ENCODE peak calls at places on chromosomes 7 and 10, in nine cellular contexts. One of them, this sample, is unnamed.

GRCh38 chr7:41785265-41785664 is 82.4 kb upstream of the INHBA start:
- DNase-seq in dorsolateral prefrontal cortex: no peak
- DNase-seq in AG04450: no peak
- DNase-seq in cardiac muscle cell: peak
- DNase-seq in sigmoid colon: no peak
- DNase-seq in mesendoderm: no peak
- DNase-seq in naive thymus-derived CD4-positive, alpha-beta T cell: no peak
- DNase-seq in prostate gland: no peak
- DNase-seq in kidney: no peak
- DNase-seq in this sample: no peak

GRCh38 chr10:4543943-4544540 is 282.0 kb upstream of the AKR1E2 start:
- DNase-seq in prostate gland: no peak
- DNase-seq in kidney: no peak
- DNase-seq in sigmoid colon: no peak
- DNase-seq in naive thymus-derived CD4-positive, alpha-beta T cell: no peak
- DNase-seq in dorsolateral prefrontal cortex: no peak
- DNase-seq in AG04450: no peak
- DNase-seq in cardiac muscle cell: no peak
- DNase-seq in mesendoderm: no peak
- DNase-seq in this sample: no peak

GRCh38 chr7:74372511-74373111 is 81.1 kb upstream of the GTF2IRD1 start:
- DNase-seq in dorsolateral prefrontal cortex: peak
- DNase-seq in mesendoderm: peak
- DNase-seq in AG04450: no peak
- DNase-seq in cardiac muscle cell: no peak
- DNase-seq in kidney: peak
- DNase-seq in naive thymus-derived CD4-positive, alpha-beta T cell: no peak
- DNase-seq in prostate gland: no peak
- DNase-seq in sigmoid colon: peak
- DNase-seq in this sample: no peak

GRCh38 chr7:108340856-108341411 is 115.3 kb downstream of the NRCAM start:
- DNase-seq in cardiac muscle cell: no peak
- DNase-seq in mesendoderm: no peak
- DNase-seq in AG04450: no peak
- DNase-seq in sigmoid colon: no peak
- DNase-seq in dorsolateral prefrontal cortex: no peak
- DNase-seq in kidney: no peak
- DNase-seq in prostate gland: peak
- DNase-seq in naive thymus-derived CD4-positive, alpha-beta T cell: no peak
- DNase-seq in this sample: no peak

GRCh38 chr7:44633254-44634186 is 27.1 kb downstream of the OGDH start:
- DNase-seq in dorsolateral prefrontal cortex: no peak
- DNase-seq in AG04450: peak
- DNase-seq in naive thymus-derived CD4-positive, alpha-beta T cell: peak
- DNase-seq in sigmoid colon: peak
- DNase-seq in cardiac muscle cell: no peak
- DNase-seq in kidney: no peak
- DNase-seq in prostate gland: peak
- DNase-seq in mesendoderm: no peak
- DNase-seq in this sample: peak

GRCh38 chr10:32692174-32692573 is 246.2 kb downstream of the CCDC7 start:
- DNase-seq in naive thymus-derived CD4-positive, alpha-beta T cell: no peak
- DNase-seq in dorsolateral prefrontal cortex: no peak
- DNase-seq in sigmoid colon: no peak
- DNase-seq in mesendoderm: no peak
- DNase-seq in AG04450: peak
- DNase-seq in kidney: no peak
- DNase-seq in prostate gland: no peak
- DNase-seq in cardiac muscle cell: no peak
- DNase-seq in this sample: no peak

GRCh38 chr10:85284778-85285397 is 956.5 kb downstream of the CCSER2 start:
- DNase-seq in sigmoid colon: no peak
- DNase-seq in naive thymus-derived CD4-positive, alpha-beta T cell: no peak
- DNase-seq in cardiac muscle cell: no peak
- DNase-seq in AG04450: no peak
- DNase-seq in kidney: no peak
- DNase-seq in mesendoderm: no peak
- DNase-seq in dorsolateral prefrontal cortex: no peak
- DNase-seq in prostate gland: no peak
- DNase-seq in this sample: no peak

GRCh38 chr7:150966002-150966401 is 12.1 kb downstream of the KCNH2 start:
- DNase-seq in cardiac muscle cell: peak
- DNase-seq in dorsolateral prefrontal cortex: no peak
- DNase-seq in kidney: no peak
- DNase-seq in mesendoderm: peak
- DNase-seq in sigmoid colon: no peak
- DNase-seq in naive thymus-derived CD4-positive, alpha-beta T cell: no peak
- DNase-seq in AG04450: no peak
- DNase-seq in prostate gland: no peak
- DNase-seq in this sample: no peak

GRCh38 chr7:151852486-151853396 is 24.2 kb downstream of the PRKAG2 start:
- DNase-seq in dorsolateral prefrontal cortex: no peak
- DNase-seq in mesendoderm: no peak
- DNase-seq in cardiac muscle cell: no peak
- DNase-seq in kidney: peak
- DNase-seq in prostate gland: no peak
- DNase-seq in naive thymus-derived CD4-positive, alpha-beta T cell: no peak
- DNase-seq in AG04450: no peak
- DNase-seq in sigmoid colon: no peak
- DNase-seq in this sample: no peak

GRCh38 chr10:24430591-24430990 is 221.7 kb downstream of the KIAA1217 start:
- DNase-seq in cardiac muscle cell: no peak
- DNase-seq in dorsolateral prefrontal cortex: no peak
- DNase-seq in kidney: no peak
- DNase-seq in prostate gland: no peak
- DNase-seq in sigmoid colon: no peak
- DNase-seq in naive thymus-derived CD4-positive, alpha-beta T cell: no peak
- DNase-seq in mesendoderm: no peak
- DNase-seq in AG04450: no peak
- DNase-seq in this sample: no peak

GRCh38 chr10:58438340-58438739 is 53.1 kb downstream of the TFAM start:
- DNase-seq in cardiac muscle cell: no peak
- DNase-seq in kidney: no peak
- DNase-seq in AG04450: no peak
- DNase-seq in prostate gland: no peak
- DNase-seq in dorsolateral prefrontal cortex: no peak
- DNase-seq in naive thymus-derived CD4-positive, alpha-beta T cell: no peak
- DNase-seq in sigmoid colon: no peak
- DNase-seq in mesendoderm: no peak
- DNase-seq in this sample: no peak

GRCh38 chr10:97974108-97974507 is 56.3 kb downstream of the CRTAC1 start:
- DNase-seq in kidney: no peak
- DNase-seq in dorsolateral prefrontal cortex: peak
- DNase-seq in mesendoderm: peak
- DNase-seq in sigmoid colon: no peak
- DNase-seq in cardiac muscle cell: no peak
- DNase-seq in AG04450: no peak
- DNase-seq in prostate gland: no peak
- DNase-seq in naive thymus-derived CD4-positive, alpha-beta T cell: no peak
- DNase-seq in this sample: no peak

GRCh38 chr7:112205348-112206237 is 606 bp downstream of the DOCK4 start:
- DNase-seq in naive thymus-derived CD4-positive, alpha-beta T cell: peak
- DNase-seq in kidney: peak
- DNase-seq in prostate gland: peak
- DNase-seq in AG04450: peak
- DNase-seq in cardiac muscle cell: peak
- DNase-seq in mesendoderm: peak
- DNase-seq in dorsolateral prefrontal cortex: peak
- DNase-seq in sigmoid colon: peak
- DNase-seq in this sample: peak

GRCh38 chr10:127989481-127989964 is 82.6 kb downstream of the PTPRE start:
- DNase-seq in dorsolateral prefrontal cortex: no peak
- DNase-seq in mesendoderm: no peak
- DNase-seq in sigmoid colon: peak
- DNase-seq in AG04450: no peak
- DNase-seq in cardiac muscle cell: no peak
- DNase-seq in naive thymus-derived CD4-positive, alpha-beta T cell: no peak
- DNase-seq in kidney: no peak
- DNase-seq in prostate gland: no peak
- DNase-seq in this sample: no peak

GRCh38 chr10:92567952-92568600 is 5.8 kb downstream of the IDE start:
- DNase-seq in AG04450: no peak
- DNase-seq in cardiac muscle cell: no peak
- DNase-seq in mesendoderm: peak
- DNase-seq in dorsolateral prefrontal cortex: no peak
- DNase-seq in kidney: no peak
- DNase-seq in sigmoid colon: no peak
- DNase-seq in prostate gland: no peak
- DNase-seq in naive thymus-derived CD4-positive, alpha-beta T cell: no peak
- DNase-seq in this sample: no peak

GRCh38 chr10:104931723-104932122 is 290.6 kb downstream of the SORCS3 start:
- DNase-seq in AG04450: no peak
- DNase-seq in naive thymus-derived CD4-positive, alpha-beta T cell: no peak
- DNase-seq in sigmoid colon: no peak
- DNase-seq in cardiac muscle cell: no peak
- DNase-seq in mesendoderm: no peak
- DNase-seq in prostate gland: no peak
- DNase-seq in kidney: no peak
- DNase-seq in dorsolateral prefrontal cortex: no peak
- DNase-seq in this sample: no peak

GRCh38 chr10:22713853-22714523 is 390 bp downstream of the PIP4K2A start:
- DNase-seq in sigmoid colon: peak
- DNase-seq in prostate gland: peak
- DNase-seq in naive thymus-derived CD4-positive, alpha-beta T cell: peak
- DNase-seq in mesendoderm: peak
- DNase-seq in cardiac muscle cell: no peak
- DNase-seq in dorsolateral prefrontal cortex: no peak
- DNase-seq in kidney: peak
- DNase-seq in AG04450: no peak
- DNase-seq in this sample: peak

GRCh38 chr7:142085428-142085827 is 26.1 kb upstream of the MGAM2 start:
- DNase-seq in cardiac muscle cell: no peak
- DNase-seq in kidney: no peak
- DNase-seq in mesendoderm: no peak
- DNase-seq in naive thymus-derived CD4-positive, alpha-beta T cell: no peak
- DNase-seq in AG04450: no peak
- DNase-seq in sigmoid colon: no peak
- DNase-seq in prostate gland: no peak
- DNase-seq in dorsolateral prefrontal cortex: no peak
- DNase-seq in this sample: no peak

GRCh38 chr7:197413-198335 is 5.3 kb downstream of the FAM20C start:
- DNase-seq in sigmoid colon: no peak
- DNase-seq in prostate gland: no peak
- DNase-seq in kidney: no peak
- DNase-seq in cardiac muscle cell: no peak
- DNase-seq in naive thymus-derived CD4-positive, alpha-beta T cell: no peak
- DNase-seq in AG04450: no peak
- DNase-seq in dorsolateral prefrontal cortex: no peak
- DNase-seq in mesendoderm: no peak
- DNase-seq in this sample: peak

DNA sequence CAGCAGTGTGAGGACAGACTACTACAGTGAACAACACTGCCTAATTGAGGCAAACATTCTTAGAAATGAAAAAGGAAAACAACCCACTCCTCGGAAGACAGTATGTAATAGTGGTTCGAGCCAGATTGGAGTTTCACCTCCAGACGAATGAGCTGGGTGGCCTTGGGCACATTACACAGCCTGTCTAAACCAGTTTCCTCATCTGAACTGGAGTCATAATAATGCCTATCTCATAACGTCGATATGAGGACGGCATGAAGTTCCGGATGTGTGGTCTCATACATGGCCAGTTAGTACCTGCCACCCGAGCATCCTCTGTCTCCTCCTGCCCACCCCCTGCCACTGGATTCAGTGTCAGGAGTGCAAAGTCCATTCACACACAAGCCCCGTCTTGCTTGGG is 15.8 kb upstream of the FRMPD2 start:
- DNase-seq in AG04450: no peak
- DNase-seq in mesendoderm: no peak
- DNase-seq in kidney: no peak
- DNase-seq in dorsolateral prefrontal cortex: no peak
- DNase-seq in sigmoid colon: no peak
- DNase-seq in prostate gland: no peak
- DNase-seq in cardiac muscle cell: no peak
- DNase-seq in naive thymus-derived CD4-positive, alpha-beta T cell: no peak
- DNase-seq in this sample: no peak
- H3K27ac ChIP-seq in AG04450: no peak
- H3K27ac ChIP-seq in mesendoderm: no peak
- H3K27ac ChIP-seq in kidney: no peak
- H3K27ac ChIP-seq in dorsolateral prefrontal cortex: no peak
- H3K27ac ChIP-seq in sigmoid colon: no peak
- H3K27ac ChIP-seq in prostate gland: no peak
- H3K27ac ChIP-seq in cardiac muscle cell: no peak
- H3K27ac ChIP-seq in naive thymus-derived CD4-positive, alpha-beta T cell: no peak
- H3K27ac ChIP-seq in this sample: no peak

GRCh38 chr7:28002638-28003037 is 178.0 kb downstream of the JAZF1 start:
- DNase-seq in kidney: no peak
- DNase-seq in AG04450: no peak
- DNase-seq in cardiac muscle cell: no peak
- DNase-seq in sigmoid colon: no peak
- DNase-seq in naive thymus-derived CD4-positive, alpha-beta T cell: no peak
- DNase-seq in dorsolateral prefrontal cortex: no peak
- DNase-seq in mesendoderm: peak
- DNase-seq in prostate gland: no peak
- DNase-seq in this sample: no peak
- H3K27ac ChIP-seq in kidney: no peak
- H3K27ac ChIP-seq in AG04450: no peak
- H3K27ac ChIP-seq in cardiac muscle cell: no peak
- H3K27ac ChIP-seq in sigmoid colon: no peak
- H3K27ac ChIP-seq in naive thymus-derived CD4-positive, alpha-beta T cell: no peak
- H3K27ac ChIP-seq in dorsolateral prefrontal cortex: no peak
- H3K27ac ChIP-seq in mesendoderm: no peak
- H3K27ac ChIP-seq in prostate gland: no peak
- H3K27ac ChIP-seq in this sample: no peak

GRCh38 chr10:10722422-10722821 is 295.2 kb upstream of the CELF2 start:
- DNase-seq in prostate gland: no peak
- DNase-seq in naive thymus-derived CD4-positive, alpha-beta T cell: no peak
- DNase-seq in mesendoderm: no peak
- DNase-seq in AG04450: no peak
- DNase-seq in kidney: no peak
- DNase-seq in cardiac muscle cell: no peak
- DNase-seq in dorsolateral prefrontal cortex: no peak
- DNase-seq in sigmoid colon: no peak
- DNase-seq in this sample: no peak
- H3K27ac ChIP-seq in prostate gland: no peak
- H3K27ac ChIP-seq in naive thymus-derived CD4-positive, alpha-beta T cell: no peak
- H3K27ac ChIP-seq in mesendoderm: no peak
- H3K27ac ChIP-seq in AG04450: no peak
- H3K27ac ChIP-seq in kidney: no peak
- H3K27ac ChIP-seq in cardiac muscle cell: no peak
- H3K27ac ChIP-seq in dorsolateral prefrontal cortex: no peak
- H3K27ac ChIP-seq in sigmoid colon: no peak
- H3K27ac ChIP-seq in this sample: no peak

DNA sequence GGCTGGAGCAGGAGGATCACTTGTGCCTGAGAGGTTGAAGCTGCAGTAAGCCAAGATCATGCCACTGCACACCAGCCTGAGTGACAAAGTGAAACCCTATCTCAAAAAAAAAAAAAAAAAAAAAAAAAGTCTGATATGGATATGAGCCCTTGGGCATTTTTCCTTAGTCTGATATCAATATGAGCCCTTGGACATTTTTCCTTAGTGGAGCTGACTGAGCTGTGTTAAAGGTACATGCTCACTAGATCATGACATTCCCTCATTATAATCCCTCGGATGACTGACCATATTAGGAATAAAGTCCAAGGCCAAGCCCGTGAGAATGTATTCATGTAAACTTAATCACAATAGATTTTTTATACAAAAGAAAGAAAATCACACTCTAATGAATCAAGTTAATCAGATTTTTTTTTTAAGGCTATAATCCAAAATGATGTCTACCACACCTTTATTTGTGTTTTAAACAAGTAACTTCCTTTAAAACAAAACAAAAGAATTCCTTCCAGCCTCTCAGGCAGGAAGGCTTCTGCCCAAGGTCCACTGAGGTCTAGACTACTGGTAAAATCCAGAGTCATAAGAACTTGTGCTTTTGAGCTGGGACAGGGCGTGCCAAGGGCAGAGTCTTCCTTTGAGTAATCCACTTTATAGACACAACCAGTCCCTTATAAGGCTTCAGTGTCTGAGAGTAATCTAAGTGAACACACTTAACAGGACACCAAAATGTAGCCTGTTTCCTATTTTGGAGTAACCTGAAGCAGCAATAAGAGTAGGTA is 5.5 kb downstream of the PPA1 start:
- DNase-seq in naive thymus-derived CD4-positive, alpha-beta T cell: no peak
- DNase-seq in kidney: no peak
- DNase-seq in mesendoderm: no peak
- DNase-seq in prostate gland: no peak
- DNase-seq in cardiac muscle cell: no peak
- DNase-seq in sigmoid colon: no peak
- DNase-seq in AG04450: no peak
- DNase-seq in dorsolateral prefrontal cortex: no peak
- DNase-seq in this sample: no peak
- H3K27ac ChIP-seq in naive thymus-derived CD4-positive, alpha-beta T cell: no peak
- H3K27ac ChIP-seq in kidney: peak
- H3K27ac ChIP-seq in mesendoderm: no peak
- H3K27ac ChIP-seq in prostate gland: peak
- H3K27ac ChIP-seq in cardiac muscle cell: no peak
- H3K27ac ChIP-seq in sigmoid colon: peak
- H3K27ac ChIP-seq in AG04450: no peak
- H3K27ac ChIP-seq in dorsolateral prefrontal cortex: peak
- H3K27ac ChIP-seq in this sample: no peak